ENCODE peak calls at places on chromosomes 3 and 15, in four cellular contexts. X is heart right ventricle; P is CD8-positive, alpha-beta T cell; R is WTC11. D is an unnamed sample.

GRCh38 chr3:19392146-19392545 is 243.8 kb downstream of the KCNH8 start:
- ATAC-seq in X (no peak), P (no peak), R (no peak), D (no peak)

GRCh38 chr3:103787164-103787871 is 1352.5 kb downstream of the ZPLD1 start:
- ATAC-seq in X (no peak), P (no peak), R (no peak), D (no peak)

GRCh38 chr3:125163739-125164601 is 48.6 kb downstream of the SLC12A8 start:
- ATAC-seq in X (peak; percentile 67), P (no peak), R (peak; percentile 93), D (peak; percentile 20)

GRCh38 chr3:46067401-46067800 is 40.1 kb upstream of the XCR1 start:
- ATAC-seq in X (no peak), P (no peak), R (no peak), D (no peak)

GRCh38 chr3:74883690-74884089 is 269.2 kb upstream of the CNTN3 start:
- ATAC-seq in X (no peak), P (no peak), R (peak; percentile 82), D (no peak)

GRCh38 chr15:66670698-66671580 is 31.1 kb upstream of the SMAD6 start:
- ATAC-seq in X (no peak), P (no peak), R (peak; percentile 83), D (no peak)

GRCh38 chr3:69058180-69058946 is 6.2 kb upstream of the TMF1 start:
- ATAC-seq in X (no peak), P (peak; percentile 96), R (no peak), D (no peak)

GRCh38 chr3:45537960-45538640 is 56.5 kb upstream of the LIMD1 start:
- ATAC-seq in X (peak; percentile 77), P (no peak), R (no peak), D (peak; percentile 66)

GRCh38 chr3:114212646-114213045 is 24.7 kb downstream of the ZNF80 start:
- ATAC-seq in X (no peak), P (no peak), R (no peak), D (no peak)

GRCh38 chr15:85582719-85583089 is 202.3 kb downstream of the AKAP13 start:
- ATAC-seq in X (peak; percentile 63), P (peak; percentile 71), R (no peak), D (peak; percentile 65)

GRCh38 chr3:51340311-51340829 is 44.7 kb upstream of the MANF start:
- ATAC-seq in X (peak; percentile 58), P (no peak), R (peak; percentile 21), D (peak; percentile 93)

GRCh38 chr15:40016224-40016865 is 22.6 kb downstream of the SRP14 start:
- ATAC-seq in X (no peak), P (no peak), R (no peak), D (no peak)

GRCh38 chr3:79490165-79491028 is 277.4 kb downstream of the ROBO1 start:
- ATAC-seq in X (no peak), P (no peak), R (peak; percentile 74), D (no peak)

GRCh38 chr15:64928626-64929220 is 17.0 kb downstream of the ANKDD1A start:
- ATAC-seq in X (peak; percentile 18), P (no peak), R (no peak), D (no peak)

GRCh38 chr3:187870360-187871203 is 125.3 kb upstream of the BCL6 start:
- ATAC-seq in X (no peak), P (no peak), R (no peak), D (no peak)

GRCh38 chr3:129343643-129344360 is 65.1 kb downstream of the HMCES start:
- ATAC-seq in X (peak; percentile 74), P (peak; percentile 72), R (peak; percentile 84), D (peak; percentile 79)
- TF ChIP-seq CTCF in X (peak; percentile 58), P (peak; percentile 37), R (no peak), D (peak; percentile 60)

GRCh38 chr15:79595995-79596622 is 164.0 kb downstream of the MINAR1 start:
- ATAC-seq in X (peak; percentile 47), P (peak; percentile 58), R (peak; percentile 98), D (no peak)

GRCh38 chr15:79592126-79592525 is 160.0 kb downstream of the MINAR1 start:
- ATAC-seq in X (no peak), P (no peak), R (no peak), D (no peak)

GRCh38 chr15:79595271-79595670 is 163.1 kb downstream of the MINAR1 start:
- ATAC-seq in X (no peak), P (no peak), R (no peak), D (no peak)

GRCh38 chr15:79598639-79599038 is 166.5 kb downstream of the MINAR1 start:
- ATAC-seq in X (no peak), P (no peak), R (no peak), D (no peak)

DNA sequence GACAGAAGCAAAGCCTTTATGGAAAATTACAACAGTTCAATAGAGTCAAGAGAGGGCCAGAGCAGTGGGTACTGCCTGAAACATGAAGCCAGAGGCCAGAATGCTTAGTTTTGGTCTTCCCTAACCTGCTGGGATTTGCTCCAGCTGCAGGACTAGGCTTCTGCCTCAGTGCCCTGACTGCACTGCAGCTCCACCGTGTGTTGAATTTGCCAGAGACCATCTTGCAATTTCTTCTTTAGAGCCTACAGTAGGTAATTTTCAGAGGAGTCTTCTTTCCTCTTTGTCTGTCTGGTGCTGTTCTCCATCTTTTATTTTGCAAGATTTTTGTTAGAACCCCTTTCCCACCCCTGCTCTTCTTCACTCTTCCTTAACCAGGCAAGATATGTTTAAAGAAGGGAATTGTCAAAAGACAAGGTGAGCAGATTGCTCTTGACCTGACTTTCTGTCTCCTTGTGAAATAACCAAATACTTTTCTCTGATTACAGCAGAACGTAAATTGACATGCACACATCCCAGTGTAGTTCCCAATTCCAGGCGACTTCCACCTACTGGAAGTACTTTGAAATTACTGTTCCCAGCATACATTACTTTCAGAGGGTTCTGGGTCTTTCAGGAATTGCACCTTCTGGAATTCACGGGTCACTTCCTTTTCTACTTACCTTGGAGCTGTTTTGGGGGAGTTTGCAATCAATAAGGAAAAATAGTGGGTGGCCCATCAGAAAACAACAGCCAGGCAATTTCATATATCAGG is 161.2 kb downstream of the MINAR1 start:
- ATAC-seq in X (no peak), P (no peak), R (peak; percentile 36), D (no peak)
- TF ChIP-seq CTCF in X (no peak), P (no peak), R (no peak), D (no peak)

DNA sequence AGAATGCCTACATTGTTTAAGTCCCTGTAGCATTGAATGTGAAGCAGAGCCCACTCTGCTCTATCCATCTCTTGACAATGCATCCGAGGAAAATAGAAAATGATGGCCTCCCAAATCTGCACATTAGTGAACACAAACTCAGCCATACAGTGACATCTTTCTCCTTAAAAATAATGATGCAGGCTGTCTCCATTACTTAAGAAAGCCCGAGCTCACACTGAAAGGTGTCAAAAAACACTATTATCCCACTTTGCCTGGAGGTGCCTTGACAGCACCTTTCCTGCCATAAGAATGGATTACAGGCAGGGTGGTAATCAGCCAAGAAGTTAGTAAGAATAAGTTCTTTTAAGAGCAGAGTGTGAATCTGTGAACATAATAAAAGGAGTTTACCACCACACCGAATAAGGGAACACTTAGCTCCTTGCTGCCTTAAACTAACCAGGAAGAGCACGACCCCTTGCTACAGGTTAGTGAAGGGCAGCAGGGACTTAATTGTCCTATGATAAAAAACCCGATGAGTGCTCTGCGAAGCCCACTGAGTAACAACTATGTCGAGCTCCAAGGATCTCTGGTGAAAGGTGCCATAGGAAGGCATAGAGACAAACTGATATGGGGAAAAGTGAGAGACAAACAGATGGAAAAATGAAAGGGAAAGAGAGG is 123.2 kb upstream of the TUSC7 start:
- ATAC-seq in X (no peak), P (no peak), R (peak; percentile 62), D (no peak)
- TF ChIP-seq CTCF in X (no peak), P (no peak), R (no peak), D (no peak)

GRCh38 chr3:153591566-153592221 is 429.7 kb downstream of the RAP2B start:
- ATAC-seq in X (no peak), P (no peak), R (no peak), D (no peak)

GRCh38 chr3:153596402-153596801 is 434.4 kb downstream of the RAP2B start:
- ATAC-seq in X (no peak), P (no peak), R (no peak), D (no peak)

GRCh38 chr3:153599685-153600084 is 437.7 kb downstream of the RAP2B start:
- ATAC-seq in X (no peak), P (no peak), R (no peak), D (no peak)

DNA sequence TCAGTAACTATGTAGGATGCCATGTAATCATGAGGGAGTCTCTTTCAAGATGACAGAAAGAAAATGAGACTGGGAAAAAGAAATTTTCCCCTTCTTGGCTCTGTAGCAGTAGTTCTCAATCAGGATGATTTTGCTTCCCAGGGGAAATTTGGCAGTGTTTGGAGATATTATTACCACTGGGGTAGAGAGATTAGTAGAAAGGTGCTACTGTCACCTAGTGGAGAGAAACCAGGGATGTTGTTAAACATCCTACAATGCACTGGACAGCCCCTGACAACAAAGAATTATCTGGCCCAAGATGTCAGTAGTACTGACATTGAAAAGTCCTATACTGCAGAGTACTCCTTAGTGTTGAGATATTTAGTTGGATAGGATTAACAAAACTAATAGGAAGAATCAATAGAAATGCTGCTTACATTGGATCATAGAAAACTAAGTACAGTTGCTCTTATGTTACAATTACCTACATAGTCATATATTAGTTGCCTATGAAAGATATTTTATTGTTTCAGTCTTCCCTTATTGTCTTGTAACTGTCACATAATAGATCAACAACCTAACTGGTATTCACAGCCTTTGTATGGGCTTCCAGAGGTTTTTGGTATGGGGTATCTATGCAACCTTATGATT is 433.3 kb downstream of the RAP2B start:
- ATAC-seq in X (no peak), P (no peak), R (peak; percentile 88), D (peak; percentile 60)
- TF ChIP-seq CTCF in X (peak; percentile 54), P (peak; percentile 48), R (peak; percentile 26), D (peak; percentile 63)

GRCh38 chr15:75758071-75758872 is 45.6 kb upstream of the CSPG4 start:
- ATAC-seq in X (peak; percentile 91), P (peak; percentile 66), R (peak; percentile 97), D (peak; percentile 98)
- TF ChIP-seq CTCF in X (no peak), P (no peak), R (no peak), D (peak; percentile 28)

GRCh38 chr3:99499235-99499798 is 139.1 kb upstream of the COL8A1 start:
- ATAC-seq in X (peak; percentile 44), P (no peak), R (peak; percentile 82), D (peak; percentile 46)
- TF ChIP-seq CTCF in X (peak; percentile 77), P (no peak), R (peak; percentile 52), D (peak; percentile 69)

GRCh38 chr3:138347084-138347483 is 1.3 kb upstream of the MRAS start:
- ATAC-seq in X (no peak), P (no peak), R (no peak), D (no peak)

GRCh38 chr3:138349926-138350665 is 1.7 kb downstream of the MRAS start:
- ATAC-seq in X (no peak), P (no peak), R (no peak), D (no peak)

GRCh38 chr3:138351151-138351550 is 2.8 kb downstream of the MRAS start:
- ATAC-seq in X (no peak), P (no peak), R (no peak), D (no peak)

GRCh38 chr3:138348107-138348949 is at the start of gene MRAS:
- ATAC-seq in X (peak; percentile 78), P (peak; percentile 58), R (peak; percentile 76), D (peak; percentile 92)

GRCh38 chr3:138348950-138349739 is 766 bp downstream of the MRAS start:
- ATAC-seq in X (peak; percentile 39), P (no peak), R (peak; percentile 37), D (no peak)
- TF ChIP-seq CTCF in X (no peak), P (no peak), R (no peak), D (no peak)